ENCODE peak calls at places on chromosomes 4 and X, in seven cellular contexts. U is psoas muscle, N is ovary, M is GM23338, G is upper lobe of right lung, X is fibroblast of lung, A is tibial artery. P is an unnamed sample. For H3K4me1, the result is how much of the 10 kb centered on the place peaks cover.

GRCh38 chr4:181659202-181659601 is 584.0 kb upstream of the TENM3 start:
- DNase-seq in U (no peak), N (no peak), G (no peak), M (no peak), A (no peak), X (peak), P (no peak)

GRCh38 chr4:142379277-142380051 is 466.6 kb downstream of the INPP4B start:
- DNase-seq in X (peak), G (no peak), N (no peak), U (no peak), M (no peak), A (no peak), P (no peak)

GRCh38 chr4:54217642-54218486 is 11.2 kb upstream of the PDGFRA start:
- DNase-seq in M (peak), N (peak), U (peak), X (peak), A (peak), G (peak), P (no peak)

GRCh38 chr4:61204353-61204752 is 4.2 kb downstream of the ADGRL3 start:
- DNase-seq in M (peak), A (no peak), G (no peak), N (no peak), U (no peak), X (no peak), P (no peak)

GRCh38 chr4:6071959-6072720 is 53.9 kb upstream of the C4orf50 start:
- DNase-seq in G (peak), X (no peak), A (no peak), U (no peak), M (no peak), N (no peak), P (peak)

GRCh38 chrX:39244146-39244545 is 442.9 kb downstream of the MID1IP1 start:
- DNase-seq in X (no peak), G (no peak), A (no peak), M (no peak), N (no peak), U (no peak), P (no peak)

GRCh38 chr4:129839687-129840086 is 743.7 kb downstream of the C4orf33 start:
- DNase-seq in M (no peak), N (no peak), X (no peak), U (no peak), G (no peak), A (no peak), P (no peak)

GRCh38 chr4:179626687-179627086 is 2184.4 kb upstream of the AGA start:
- DNase-seq in G (no peak), A (no peak), M (peak), X (no peak), U (no peak), N (no peak), P (no peak)

GRCh38 chr4:154982187-154983047 is 201.3 kb downstream of the RBM46 start:
- DNase-seq in G (peak), N (no peak), M (peak), U (peak), X (peak), A (peak), P (peak)

GRCh38 chr4:8317474-8317873 is 47.9 kb downstream of the HTRA3 start:
- DNase-seq in G (no peak), M (no peak), A (no peak), X (no peak), U (no peak), N (no peak), P (no peak)

GRCh38 chrX:132120913-132121312 is 6.9 kb downstream of the FRMD7 start:
- DNase-seq in M (no peak), X (no peak), A (no peak), U (no peak), G (no peak), N (no peak), P (no peak)

GRCh38 chr4:154033921-154034320 is 245.0 kb upstream of the SFRP2 start:
- DNase-seq in U (no peak), G (no peak), M (no peak), A (no peak), X (no peak), N (no peak), P (no peak)

GRCh38 chr4:39044364-39044946 is 12.2 kb upstream of the TMEM156 start:
- DNase-seq in N (peak), A (peak), G (peak), M (peak), U (peak), X (peak), P (peak)

GRCh38 chr4:39045791-39046221 is 13.6 kb upstream of the TMEM156 start:
- DNase-seq in M (no peak), N (no peak), X (peak), U (no peak), A (no peak), G (no peak), P (no peak)

GRCh38 chr4:39047691-39048090 is 14.3 kb upstream of the KLHL5 start:
- DNase-seq in A (no peak), U (no peak), G (no peak), X (no peak), N (no peak), M (no peak), P (no peak)

GRCh38 chr4:39044947-39045734 is 12.9 kb upstream of the TMEM156 start:
- DNase-seq in N (peak), U (peak), A (peak), G (peak), M (peak), X (no peak), P (peak)

DNA sequence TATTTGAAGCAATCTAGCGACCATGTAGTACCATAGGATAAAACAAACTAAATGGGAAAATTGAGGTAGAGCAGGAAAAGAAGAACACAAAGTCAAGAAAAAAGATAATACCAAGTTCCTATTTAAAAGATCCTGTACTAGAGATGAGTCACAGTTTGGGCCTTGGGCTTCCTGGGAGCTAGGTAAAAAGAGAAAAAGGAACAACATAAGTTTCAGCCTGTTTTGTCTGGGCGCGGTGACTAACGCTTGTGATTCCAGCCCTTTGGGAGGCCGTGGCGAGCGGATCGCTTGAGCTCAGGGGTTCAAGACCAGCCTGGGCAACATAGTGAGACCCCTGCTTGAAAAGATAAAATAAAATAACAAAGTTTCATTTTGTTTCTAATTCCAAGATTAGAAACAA is 14.0 kb upstream of the TMEM156 start:
- DNase-seq in N (no peak), U (no peak), X (no peak), M (no peak), G (no peak), A (no peak), P (no peak)
- H3K4me3 ChIP-seq in N (peak), U (peak), X (peak), M (peak), G (peak), A (no peak), P (peak)

GRCh38 chr4:42302348-42302747 is 94.9 kb upstream of the SHISA3 start:
- DNase-seq in X (peak), N (no peak), M (peak), A (no peak), G (no peak), U (no peak), P (no peak)
- TF ChIP-seq CTCF in X (peak), N (no peak), M (peak), A (no peak), G (no peak), U (no peak), P (no peak)

GRCh38 chrX:56763556-56764152 is 34.6 kb downstream of the NBDY start:
- DNase-seq in G (no peak), X (no peak), U (peak), A (no peak), N (peak), M (peak), P (peak)

GRCh38 chrX:56761167-56761566 is 32.1 kb downstream of the NBDY start:
- DNase-seq in U (no peak), A (no peak), X (no peak), G (no peak), N (no peak), M (no peak), P (no peak)

GRCh38 chrX:56764153-56764974 is 35.3 kb downstream of the NBDY start:
- DNase-seq in M (peak), A (no peak), G (no peak), N (peak), U (peak), X (peak), P (peak)

GRCh38 chrX:56762707-56763555 is 33.9 kb downstream of the NBDY start:
- DNase-seq in X (no peak), M (no peak), N (no peak), A (no peak), G (no peak), U (no peak), P (no peak)

GRCh38 chrX:56762220-56762619 is 33.2 kb downstream of the NBDY start:
- DNase-seq in N (no peak), M (no peak), G (no peak), A (no peak), X (no peak), U (no peak), P (no peak)
- H3K4me1 ChIP-seq in N (under half), M (under half), G (under half), A (under half), X (under half), U (under half), P (under half)

DNA sequence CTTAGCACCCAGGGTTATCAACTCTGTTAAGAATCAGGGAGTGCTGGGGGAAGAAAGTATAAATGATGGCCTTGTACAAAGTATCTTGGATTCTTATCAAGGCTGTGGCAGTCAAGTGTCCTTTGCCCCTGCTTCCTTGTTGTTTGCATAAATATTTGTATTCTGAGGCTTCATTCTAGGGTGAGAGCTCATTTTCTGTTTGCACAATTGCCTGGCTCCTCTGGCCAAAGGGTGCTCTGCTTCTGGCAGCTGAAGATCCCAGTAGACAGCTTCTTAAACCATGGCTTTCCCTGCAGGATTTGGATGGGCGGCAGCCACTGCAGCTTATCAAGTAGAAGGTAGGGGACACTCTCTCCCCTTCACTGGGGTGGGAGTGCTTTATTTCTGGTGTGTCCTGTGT is at the start of gene GBA3:
- DNase-seq in A (no peak), G (no peak), U (no peak), X (no peak), N (no peak), M (no peak), P (no peak)
- H3K4me3 ChIP-seq in A (no peak), G (no peak), U (no peak), X (no peak), N (no peak), M (no peak), P (no peak)

GRCh38 chr4:34953145-34953799 is 1291.0 kb downstream of the ARAP2 start:
- DNase-seq in G (no peak), M (peak), N (no peak), A (no peak), U (no peak), X (no peak), P (no peak)
- TF ChIP-seq CTCF in G (no peak), M (peak), N (no peak), A (no peak), U (no peak), X (no peak), P (no peak)

GRCh38 chr4:158783775-158784174 is 14.9 kb downstream of the FNIP2 start:
- DNase-seq in X (peak), G (no peak), U (no peak), A (no peak), M (no peak), N (no peak), P (no peak)
- H3K4me1 ChIP-seq in X (under half), G (half or more), U (half or more), A (half or more), M (under half), N (under half), P (under half)

P was measured in pancreas.